ENCODE peak calls at places on chromosomes 12 and 14, in eight cellular contexts. G is AML-193; L is NCI-H82; U is fibroblast of mammary gland; Y is CD4-positive, CD25-positive, alpha-beta regulatory T cell; I is AG08395; R is EH; N is heart left ventricle. D is an unnamed sample.

GRCh38 chr12:132471011-132471857 is 18.7 kb upstream of the FBRSL1 start:
- DNase-seq in G (peak; percentile 58), L (no peak), U (no peak), Y (no peak), I (no peak), R (no peak), N (peak; percentile 30), D (no peak)

GRCh38 chr14:90970167-90970600 is 90.3 kb downstream of the RPS6KA5 start:
- DNase-seq in G (peak; percentile 46), L (no peak), U (peak; percentile 37), Y (no peak), I (no peak), R (peak; percentile 1), N (no peak), D (peak; percentile 57)

GRCh38 chr12:59787610-59788009 is 191.8 kb downstream of the SLC16A7 start:
- DNase-seq in G (no peak), L (no peak), U (no peak), Y (no peak), I (no peak), R (no peak), N (no peak), D (no peak)

GRCh38 chr14:50116986-50117385 is 614 bp upstream of the VCPKMT start:
- DNase-seq in G (no peak), L (peak; percentile 23), U (peak; percentile 14), Y (no peak), I (no peak), R (peak; percentile 3), N (no peak), D (no peak)

GRCh38 chr12:25264015-25264582 is 13.4 kb upstream of the KRAS start:
- DNase-seq in G (no peak), L (peak; percentile 19), U (no peak), Y (no peak), I (no peak), R (no peak), N (no peak), D (no peak)

GRCh38 chr14:29926701-29927595 is 699 bp downstream of the PRKD1 start:
- DNase-seq in G (no peak), L (peak; percentile 55), U (peak; percentile 38), Y (no peak), I (peak; percentile 64), R (peak; percentile 58), N (peak; percentile 66), D (peak; percentile 47)

GRCh38 chr12:105047303-105047702 is 37.0 kb downstream of the ALDH1L2 start:
- DNase-seq in G (no peak), L (no peak), U (peak; percentile 19), Y (no peak), I (no peak), R (peak; percentile 14), N (no peak), D (peak; percentile 5)

GRCh38 chr12:38056701-38057689 is 259.6 kb upstream of the ALG10B start:
- DNase-seq in G (no peak), L (peak; percentile 50), U (no peak), Y (no peak), I (no peak), R (no peak), N (no peak), D (no peak)

GRCh38 chr12:79317184-79317847 is 373.4 kb downstream of the PAWR start:
- DNase-seq in G (no peak), L (no peak), U (no peak), Y (no peak), I (no peak), R (no peak), N (no peak), D (no peak)

GRCh38 chr14:82657186-82657675 is 1123.6 kb upstream of the SEL1L start:
- DNase-seq in G (no peak), L (no peak), U (no peak), Y (no peak), I (no peak), R (no peak), N (no peak), D (no peak)

GRCh38 chr14:95106966-95107365 is 50.4 kb downstream of the DICER1 start:
- DNase-seq in G (no peak), L (no peak), U (peak; percentile 78), Y (no peak), I (no peak), R (no peak), N (no peak), D (no peak)

GRCh38 chr12:111404362-111405148 is 1.2 kb upstream of the SH2B3 start:
- DNase-seq in G (no peak), L (peak; percentile 44), U (no peak), Y (peak; percentile 34), I (no peak), R (peak; percentile 43), N (no peak), D (peak; percentile 74)

GRCh38 chr12:132953163-132953425 is 3.0 kb downstream of the ZNF605 start:
- DNase-seq in G (no peak), L (no peak), U (no peak), Y (no peak), I (no peak), R (no peak), N (no peak), D (no peak)

GRCh38 chr14:21852061-21852664 is 178.5 kb upstream of the OR4E1 start:
- DNase-seq in G (peak; percentile 61), L (peak; percentile 96), U (peak; percentile 37), Y (peak; percentile 49), I (no peak), R (no peak), N (no peak), D (peak; percentile 40)

GRCh38 chr14:56160058-56160457 is 41.8 kb downstream of the PELI2 start:
- DNase-seq in G (no peak), L (peak; percentile 90), U (no peak), Y (no peak), I (no peak), R (peak; percentile 51), N (no peak), D (no peak)

GRCh38 chr14:81594012-81594411 is 60.4 kb upstream of the SEL1L start:
- DNase-seq in G (no peak), L (peak; percentile 87), U (peak; percentile 24), Y (no peak), I (no peak), R (no peak), N (peak; percentile 56), D (peak; percentile 3)

GRCh38 chr14:61503167-61503801 is 181.9 kb downstream of the PRKCH start:
- DNase-seq in G (no peak), L (no peak), U (no peak), Y (no peak), I (no peak), R (no peak), N (no peak), D (no peak)

GRCh38 chr14:25048170-25049126 is 1.5 kb downstream of the STXBP6 start:
- DNase-seq in G (no peak), L (no peak), U (peak; percentile 87), Y (no peak), I (peak; percentile 80), R (peak; percentile 81), N (peak; percentile 70), D (peak; percentile 65)

GRCh38 chr12:22971247-22971646 is 346.3 kb downstream of the ETNK1 start:
- DNase-seq in G (no peak), L (no peak), U (peak; percentile 40), Y (no peak), I (no peak), R (no peak), N (no peak), D (no peak)

GRCh38 chr12:85016423-85016822 is 19.7 kb downstream of the TSPAN19 start:
- DNase-seq in G (no peak), L (no peak), U (peak; percentile 100), Y (no peak), I (peak; percentile 88), R (peak; percentile 72), N (no peak), D (peak; percentile 98)

GRCh38 chr14:101713641-101714349 is 47.7 kb upstream of the PPP2R5C start:
- DNase-seq in G (no peak), L (no peak), U (no peak), Y (no peak), I (no peak), R (no peak), N (no peak), D (no peak)

GRCh38 chr14:76292561-76292960 is 83.4 kb upstream of the ESRRB start:
- DNase-seq in G (no peak), L (no peak), U (no peak), Y (no peak), I (no peak), R (no peak), N (no peak), D (no peak)

GRCh38 chr14:63874223-63874622 is 21.4 kb downstream of the SYNE2 start:
- DNase-seq in G (no peak), L (no peak), U (no peak), Y (no peak), I (no peak), R (no peak), N (no peak), D (no peak)

GRCh38 chr12:119692410-119692809 is 24.5 kb downstream of the PRKAB1 start:
- DNase-seq in G (no peak), L (peak; percentile 65), U (peak; percentile 38), Y (no peak), I (no peak), R (no peak), N (no peak), D (no peak)

GRCh38 chr14:55071870-55072640 is 20.6 kb downstream of the MAPK1IP1L start:
- DNase-seq in G (no peak), L (peak; percentile 5), U (peak; percentile 92), Y (peak; percentile 23), I (peak; percentile 83), R (peak; percentile 95), N (peak; percentile 72), D (peak; percentile 86)

GRCh38 chr12:99809921-99810320 is 162.4 kb downstream of the GARIN6 start:
- DNase-seq in G (no peak), L (peak; percentile 93), U (no peak), Y (no peak), I (no peak), R (no peak), N (no peak), D (no peak)

GRCh38 chr12:4763549-4763948 is 43.3 kb downstream of the GALNT8 start:
- DNase-seq in G (no peak), L (peak; percentile 87), U (peak; percentile 37), Y (no peak), I (no peak), R (peak; percentile 3), N (no peak), D (no peak)

GRCh38 chr12:121789800-121790748 is 3.4 kb downstream of the RHOF start:
- DNase-seq in G (peak; percentile 93), L (no peak), U (no peak), Y (peak; percentile 92), I (no peak), R (peak; percentile 35), N (peak; percentile 77), D (peak; percentile 43)

GRCh38 chr12:53046655-53047220 is 3.1 kb upstream of the TNS2 start:
- DNase-seq in G (peak; percentile 33), L (peak; percentile 78), U (peak; percentile 74), Y (no peak), I (peak; percentile 90), R (peak; percentile 96), N (peak; percentile 94), D (peak; percentile 79)